ENCODE peak calls at places on chromosomes 5 and 9, in six cellular contexts. One of them, this sample, is unnamed.

GRCh38 chr5:169803077-169803981 is 166.3 kb downstream of the DOCK2 start:
- DNase-seq in GM12864: no peak
- DNase-seq in IMR-90: peak
- DNase-seq in bronchial epithelial cell: peak
- DNase-seq in NB4: peak
- DNase-seq in sigmoid colon: peak
- DNase-seq in this sample: no peak

GRCh38 chr5:79865588-79865987 is 125.5 kb downstream of the MTX3 start:
- DNase-seq in GM12864: no peak
- DNase-seq in sigmoid colon: no peak
- DNase-seq in NB4: no peak
- DNase-seq in IMR-90: no peak
- DNase-seq in bronchial epithelial cell: no peak
- DNase-seq in this sample: no peak

GRCh38 chr9:4668604-4669003 is 2.3 kb upstream of the SPATA6L start:
- DNase-seq in GM12864: no peak
- DNase-seq in sigmoid colon: no peak
- DNase-seq in IMR-90: no peak
- DNase-seq in NB4: no peak
- DNase-seq in bronchial epithelial cell: no peak
- DNase-seq in this sample: no peak

GRCh38 chr5:133114166-133114932 is 62.5 kb downstream of the HSPA4 start:
- DNase-seq in bronchial epithelial cell: no peak
- DNase-seq in IMR-90: no peak
- DNase-seq in sigmoid colon: no peak
- DNase-seq in NB4: no peak
- DNase-seq in GM12864: no peak
- DNase-seq in this sample: no peak

GRCh38 chr5:26763151-26763550 is 275.2 kb downstream of the CDH9 start:
- DNase-seq in GM12864: no peak
- DNase-seq in sigmoid colon: no peak
- DNase-seq in IMR-90: no peak
- DNase-seq in NB4: no peak
- DNase-seq in bronchial epithelial cell: no peak
- DNase-seq in this sample: no peak

GRCh38 chr9:134391319-134392231 is 65.3 kb downstream of the RXRA start:
- DNase-seq in NB4: no peak
- DNase-seq in IMR-90: no peak
- DNase-seq in sigmoid colon: no peak
- DNase-seq in bronchial epithelial cell: no peak
- DNase-seq in GM12864: peak
- DNase-seq in this sample: peak

GRCh38 chr5:98635631-98636030 is 137.8 kb upstream of the RGMB start:
- DNase-seq in bronchial epithelial cell: no peak
- DNase-seq in GM12864: no peak
- DNase-seq in NB4: no peak
- DNase-seq in sigmoid colon: no peak
- DNase-seq in IMR-90: peak
- DNase-seq in this sample: no peak

GRCh38 chr5:131068893-131069643 is 96.0 kb downstream of the HINT1 start:
- DNase-seq in bronchial epithelial cell: no peak
- DNase-seq in NB4: no peak
- DNase-seq in IMR-90: no peak
- DNase-seq in GM12864: peak
- DNase-seq in sigmoid colon: no peak
- DNase-seq in this sample: peak

GRCh38 chr9:13209498-13209897 is 70.0 kb downstream of the MPDZ start:
- DNase-seq in NB4: no peak
- DNase-seq in GM12864: no peak
- DNase-seq in IMR-90: no peak
- DNase-seq in bronchial epithelial cell: no peak
- DNase-seq in sigmoid colon: no peak
- DNase-seq in this sample: no peak
- TF ChIP-seq CTCF in NB4: no peak
- TF ChIP-seq CTCF in GM12864: no peak
- TF ChIP-seq CTCF in IMR-90: no peak
- TF ChIP-seq CTCF in bronchial epithelial cell: no peak
- TF ChIP-seq CTCF in sigmoid colon: no peak
- TF ChIP-seq CTCF in this sample: no peak

GRCh38 chr9:105360344-105360743 is 87.5 kb upstream of the FSD1L start:
- DNase-seq in IMR-90: no peak
- DNase-seq in sigmoid colon: no peak
- DNase-seq in GM12864: no peak
- DNase-seq in bronchial epithelial cell: peak
- DNase-seq in NB4: no peak
- DNase-seq in this sample: no peak
- TF ChIP-seq CTCF in IMR-90: no peak
- TF ChIP-seq CTCF in sigmoid colon: no peak
- TF ChIP-seq CTCF in GM12864: no peak
- TF ChIP-seq CTCF in bronchial epithelial cell: peak
- TF ChIP-seq CTCF in NB4: no peak
- TF ChIP-seq CTCF in this sample: peak

GRCh38 chr5:62791059-62791458 is 212.4 kb downstream of the LRRC70 start:
- DNase-seq in GM12864: no peak
- DNase-seq in bronchial epithelial cell: peak
- DNase-seq in IMR-90: no peak
- DNase-seq in sigmoid colon: no peak
- DNase-seq in NB4: peak
- DNase-seq in this sample: no peak
- TF ChIP-seq CTCF in GM12864: no peak
- TF ChIP-seq CTCF in bronchial epithelial cell: no peak
- TF ChIP-seq CTCF in IMR-90: peak
- TF ChIP-seq CTCF in sigmoid colon: no peak
- TF ChIP-seq CTCF in NB4: peak
- TF ChIP-seq CTCF in this sample: peak

GRCh38 chr5:157858527-157859226 is at the start of gene CLINT1:
- DNase-seq in IMR-90: peak
- DNase-seq in sigmoid colon: peak
- DNase-seq in NB4: peak
- DNase-seq in bronchial epithelial cell: peak
- DNase-seq in GM12864: peak
- DNase-seq in this sample: peak

GRCh38 chr5:157860898-157861894 is 2.3 kb upstream of the CLINT1 start:
- DNase-seq in bronchial epithelial cell: no peak
- DNase-seq in NB4: no peak
- DNase-seq in GM12864: peak
- DNase-seq in IMR-90: no peak
- DNase-seq in sigmoid colon: no peak
- DNase-seq in this sample: peak

GRCh38 chr5:157857821-157858526 is 971 bp downstream of the CLINT1 start:
- DNase-seq in GM12864: no peak
- DNase-seq in IMR-90: peak
- DNase-seq in sigmoid colon: no peak
- DNase-seq in NB4: peak
- DNase-seq in bronchial epithelial cell: peak
- DNase-seq in this sample: no peak

GRCh38 chr5:157859227-157859575 is 256 bp upstream of the CLINT1 start:
- DNase-seq in bronchial epithelial cell: no peak
- DNase-seq in sigmoid colon: no peak
- DNase-seq in IMR-90: no peak
- DNase-seq in NB4: no peak
- DNase-seq in GM12864: no peak
- DNase-seq in this sample: no peak

GRCh38 chr5:157855404-157855994 is 3.4 kb downstream of the CLINT1 start:
- DNase-seq in GM12864: no peak
- DNase-seq in NB4: peak
- DNase-seq in sigmoid colon: peak
- DNase-seq in bronchial epithelial cell: peak
- DNase-seq in IMR-90: peak
- DNase-seq in this sample: no peak
- TF ChIP-seq CTCF in GM12864: peak
- TF ChIP-seq CTCF in NB4: peak
- TF ChIP-seq CTCF in sigmoid colon: peak
- TF ChIP-seq CTCF in bronchial epithelial cell: peak
- TF ChIP-seq CTCF in IMR-90: peak
- TF ChIP-seq CTCF in this sample: peak